ENCODE peak calls at places on chromosomes 2 and 18, in five cellular contexts. One of them, this sample, is unnamed.

GRCh38 chr18:23857756-23858155 is 156.8 kb upstream of the TTC39C start:
- DNase-seq in breast epithelium: peak
- DNase-seq in ELF-1: no peak
- DNase-seq in LHCN-M2: peak
- DNase-seq in tibial artery: no peak
- DNase-seq in this sample: no peak

GRCh38 chr2:47558116-47559078 is 155.4 kb downstream of the MSH2 start:
- DNase-seq in breast epithelium: no peak
- DNase-seq in ELF-1: no peak
- DNase-seq in LHCN-M2: no peak
- DNase-seq in tibial artery: no peak
- DNase-seq in this sample: peak

GRCh38 chr2:203960791-203961190 is 24.2 kb downstream of the ICOS start:
- DNase-seq in breast epithelium: no peak
- DNase-seq in ELF-1: no peak
- DNase-seq in LHCN-M2: no peak
- DNase-seq in tibial artery: no peak
- DNase-seq in this sample: no peak

GRCh38 chr2:107027205-107027604 is 141.2 kb upstream of the ST6GAL2 start:
- DNase-seq in breast epithelium: no peak
- DNase-seq in ELF-1: no peak
- DNase-seq in LHCN-M2: no peak
- DNase-seq in tibial artery: no peak
- DNase-seq in this sample: no peak

GRCh38 chr18:11995445-11996189 is 14.3 kb downstream of the IMPA2 start:
- DNase-seq in breast epithelium: peak
- DNase-seq in ELF-1: peak
- DNase-seq in LHCN-M2: peak
- DNase-seq in tibial artery: peak
- DNase-seq in this sample: peak

GRCh38 chr2:215332876-215333600 is 21.2 kb downstream of the ATIC start:
- DNase-seq in breast epithelium: no peak
- DNase-seq in ELF-1: no peak
- DNase-seq in LHCN-M2: no peak
- DNase-seq in tibial artery: no peak
- DNase-seq in this sample: no peak

GRCh38 chr2:68121873-68122679 is 35.6 kb upstream of the PNO1 start:
- DNase-seq in breast epithelium: peak
- DNase-seq in ELF-1: peak
- DNase-seq in LHCN-M2: peak
- DNase-seq in tibial artery: peak
- DNase-seq in this sample: peak

GRCh38 chr2:144071461-144071860 is 448.5 kb downstream of the ZEB2 start:
- DNase-seq in breast epithelium: no peak
- DNase-seq in ELF-1: no peak
- DNase-seq in LHCN-M2: no peak
- DNase-seq in tibial artery: no peak
- DNase-seq in this sample: no peak

GRCh38 chr18:37435996-37436395 is 129.6 kb downstream of the CELF4 start:
- DNase-seq in breast epithelium: no peak
- DNase-seq in ELF-1: no peak
- DNase-seq in LHCN-M2: no peak
- DNase-seq in tibial artery: no peak
- DNase-seq in this sample: no peak

GRCh38 chr2:85976106-85976920 is 87.5 kb upstream of the ST3GAL5 start:
- DNase-seq in breast epithelium: no peak
- DNase-seq in ELF-1: no peak
- DNase-seq in LHCN-M2: no peak
- DNase-seq in tibial artery: no peak
- DNase-seq in this sample: peak

GRCh38 chr2:42923632-42924425 is 131.4 kb upstream of the HAAO start:
- DNase-seq in breast epithelium: no peak
- DNase-seq in ELF-1: no peak
- DNase-seq in LHCN-M2: peak
- DNase-seq in tibial artery: no peak
- DNase-seq in this sample: no peak

GRCh38 chr2:237723613-237724012 is 75.0 kb upstream of the RBM44 start:
- DNase-seq in breast epithelium: peak
- DNase-seq in ELF-1: peak
- DNase-seq in LHCN-M2: peak
- DNase-seq in tibial artery: no peak
- DNase-seq in this sample: peak

GRCh38 chr2:231683292-231683898 is 24.9 kb upstream of the PTMA start:
- DNase-seq in breast epithelium: no peak
- DNase-seq in ELF-1: no peak
- DNase-seq in LHCN-M2: no peak
- DNase-seq in tibial artery: no peak
- DNase-seq in this sample: no peak

This sample was measured in islet precursor cell.